ENCODE peak calls at places on chromosomes 16 and 17, in four cellular contexts. T is right lobe of liver, P is thoracic aorta, D is A549. I is an unnamed sample.

GRCh38 chr17:82020874-82021727 is 1.6 kb downstream of the CENPX start:
- DNase-seq in T (peak; percentile 87), P (no peak), D (peak; percentile 90), I (peak; percentile 79)

GRCh38 chr17:33241390-33241789 is 51.7 kb downstream of the ASIC2 start:
- DNase-seq in T (no peak), P (no peak), D (peak; percentile 18), I (no peak)

GRCh38 chr17:17876959-17877547 is 40.3 kb upstream of the SREBF1 start:
- DNase-seq in T (peak; percentile 65), P (peak; percentile 16), D (no peak), I (no peak)

GRCh38 chr17:68606451-68607307 is 5.5 kb upstream of the FAM20A start:
- DNase-seq in T (no peak), P (no peak), D (no peak), I (no peak)

GRCh38 chr16:14545346-14545884 is 84.6 kb downstream of the PARN start:
- DNase-seq in T (peak; percentile 77), P (no peak), D (peak; percentile 92), I (no peak)

GRCh38 chr17:72118588-72119279 is 2.1 kb upstream of the SOX9 start:
- DNase-seq in T (peak; percentile 63), P (no peak), D (peak; percentile 84), I (peak; percentile 81)

GRCh38 chr16:22898131-22898530 is 84.2 kb downstream of the HS3ST2 start:
- DNase-seq in T (no peak), P (no peak), D (no peak), I (no peak)

GRCh38 chr16:64975821-64976220 is 146.0 kb downstream of the CDH11 start:
- DNase-seq in T (no peak), P (no peak), D (no peak), I (no peak)

GRCh38 chr17:2794116-2794803 is 2.0 kb upstream of the RAP1GAP2 start:
- DNase-seq in T (no peak), P (no peak), D (no peak), I (no peak)

GRCh38 chr17:876272-876671 is 94.1 kb downstream of the MRM3 start:
- DNase-seq in T (no peak), P (no peak), D (no peak), I (no peak)

GRCh38 chr16:68328860-68329370 is 18.1 kb downstream of the PRMT7 start:
- DNase-seq in T (no peak), P (no peak), D (no peak), I (no peak)

GRCh38 chr17:49910094-49910857 is 58.7 kb upstream of the DLX4 start:
- DNase-seq in T (no peak), P (no peak), D (peak; percentile 39), I (peak; percentile 75)

GRCh38 chr17:75088902-75089417 is 1.2 kb downstream of the SLC16A5 start:
- DNase-seq in T (no peak), P (no peak), D (peak; percentile 79), I (peak; percentile 97)

GRCh38 chr16:306911-307370 is 24.0 kb downstream of the PDIA2 start:
- DNase-seq in T (no peak), P (no peak), D (no peak), I (no peak)

GRCh38 chr16:86668136-86668535 is 89.8 kb downstream of the FOXL1 start:
- DNase-seq in T (no peak), P (no peak), D (peak; percentile 42), I (no peak)

GRCh38 chr17:70447588-70447987 is 278.3 kb downstream of the KCNJ2 start:
- DNase-seq in T (no peak), P (no peak), D (no peak), I (no peak)

GRCh38 chr17:75823257-75824041 is 20.8 kb downstream of the UNC13D start:
- DNase-seq in T (no peak), P (no peak), D (no peak), I (no peak)

GRCh38 chr16:19696961-19697360 is 21.1 kb downstream of the KNOP1 start:
- DNase-seq in T (peak; percentile 48), P (no peak), D (no peak), I (no peak)

GRCh38 chr16:14388243-14388642 is 241.8 kb downstream of the PARN start:
- DNase-seq in T (no peak), P (no peak), D (no peak), I (no peak)

GRCh38 chr16:23519282-23519681 is 9.0 kb upstream of the GGA2 start:
- DNase-seq in T (no peak), P (no peak), D (no peak), I (no peak)

GRCh38 chr16:86073763-86074493 is 175.0 kb downstream of the IRF8 start:
- DNase-seq in T (no peak), P (no peak), D (no peak), I (no peak)

GRCh38 chr17:39628655-39629493 is 2.1 kb downstream of the PPP1R1B start:
- DNase-seq in T (no peak), P (no peak), D (no peak), I (no peak)

GRCh38 chr17:62675260-62675659 is 47.8 kb downstream of the MRC2 start:
- DNase-seq in T (peak; percentile 35), P (no peak), D (no peak), I (no peak)

GRCh38 chr16:87956771-87957279 is 5.6 kb downstream of the BANP start:
- DNase-seq in T (no peak), P (no peak), D (peak; percentile 57), I (no peak)

GRCh38 chr17:58280480-58281217 is at the start of gene MPO:
- DNase-seq in T (no peak), P (no peak), D (no peak), I (no peak)

GRCh38 chr17:2253768-2254406 is 49.7 kb downstream of the SMG6 start:
- DNase-seq in T (no peak), P (no peak), D (no peak), I (no peak)

GRCh38 chr16:17370233-17371013 is 100.3 kb downstream of the XYLT1 start:
- DNase-seq in T (no peak), P (no peak), D (no peak), I (no peak)

GRCh38 chr17:40597168-40598020 is 32.1 kb upstream of the CCR7 start:
- DNase-seq in T (no peak), P (no peak), D (no peak), I (no peak)

GRCh38 chr17:60165976-60166375 is 16.2 kb downstream of the CA4 start:
- DNase-seq in T (no peak), P (no peak), D (no peak), I (no peak)

GRCh38 chr17:47810200-47810821 is 11.3 kb downstream of the OSBPL7 start:
- DNase-seq in T (no peak), P (no peak), D (peak; percentile 88), I (peak; percentile 93)

GRCh38 chr16:4625617-4626159 is 1.1 kb downstream of the MGRN1 start:
- DNase-seq in T (no peak), P (no peak), D (no peak), I (no peak)

GRCh38 chr17:39739020-39739884 is 1.5 kb downstream of the GRB7 start:
- DNase-seq in T (peak; percentile 92), P (no peak), D (peak; percentile 80), I (no peak)

GRCh38 chr16:22664132-22664531 is 149.8 kb upstream of the HS3ST2 start:
- DNase-seq in T (no peak), P (no peak), D (no peak), I (no peak)

GRCh38 chr17:27343294-27343693 is 49.4 kb downstream of the WSB1 start:
- DNase-seq in T (no peak), P (no peak), D (no peak), I (no peak)

GRCh38 chr16:68469728-68470460 is 21.6 kb upstream of the SMPD3 start:
- DNase-seq in T (no peak), P (no peak), D (no peak), I (no peak)

GRCh38 chr16:68128577-68129305 is 43.6 kb downstream of the NFATC3 start:
- DNase-seq in T (no peak), P (no peak), D (no peak), I (no peak)

GRCh38 chr16:10232757-10233156 is 50.5 kb upstream of the GRIN2A start:
- DNase-seq in T (no peak), P (no peak), D (no peak), I (no peak)

GRCh38 chr16:79632289-79632688 is 31.8 kb upstream of the MAF start:
- DNase-seq in T (no peak), P (no peak), D (peak; percentile 19), I (no peak)

GRCh38 chr17:10183931-10184930 is 14.2 kb downstream of the GAS7 start:
- DNase-seq in T (no peak), P (no peak), D (no peak), I (no peak)

I was measured in H54.